ENCODE peak calls at places on chromosomes 2 and 18, in five cellular contexts. One of them, this sample, is unnamed.

GRCh38 chr18:9474103-9474982 is 970 bp upstream of the RALBP1 start:
- ATAC-seq in HepG2: peak
- ATAC-seq in K562: peak
- ATAC-seq in Panc1: peak
- ATAC-seq in GM12878: no peak
- ATAC-seq in this sample: peak

GRCh38 chr2:169694113-169694893 is at the start of the genes CFAP210 and PHOSPHO2:
- ATAC-seq in HepG2: peak
- ATAC-seq in GM12878: peak
- ATAC-seq in K562: peak
- ATAC-seq in Panc1: peak
- ATAC-seq in this sample: peak

GRCh38 chr2:10547011-10547410 is 98.9 kb upstream of the ODC1 start:
- ATAC-seq in GM12878: no peak
- ATAC-seq in Panc1: peak
- ATAC-seq in K562: no peak
- ATAC-seq in HepG2: no peak
- ATAC-seq in this sample: no peak

GRCh38 chr2:236238756-236239155 is 25.4 kb downstream of the ASB18 start:
- ATAC-seq in HepG2: no peak
- ATAC-seq in K562: no peak
- ATAC-seq in GM12878: no peak
- ATAC-seq in Panc1: no peak
- ATAC-seq in this sample: no peak

GRCh38 chr2:86638712-86639111 is 15.0 kb upstream of the RNF103 start:
- ATAC-seq in Panc1: no peak
- ATAC-seq in GM12878: no peak
- ATAC-seq in K562: no peak
- ATAC-seq in HepG2: no peak
- ATAC-seq in this sample: no peak

GRCh38 chr2:9578475-9579235 is 23.0 kb upstream of the ADAM17 start:
- ATAC-seq in Panc1: peak
- ATAC-seq in HepG2: peak
- ATAC-seq in K562: no peak
- ATAC-seq in GM12878: no peak
- ATAC-seq in this sample: no peak

GRCh38 chr2:105417789-105418475 is 19.1 kb upstream of the FHL2 start:
- ATAC-seq in K562: peak
- ATAC-seq in HepG2: no peak
- ATAC-seq in GM12878: peak
- ATAC-seq in Panc1: no peak
- ATAC-seq in this sample: no peak

GRCh38 chr18:49788327-49788908 is 24.9 kb downstream of the ACAA2 start:
- ATAC-seq in K562: peak
- ATAC-seq in GM12878: peak
- ATAC-seq in Panc1: no peak
- ATAC-seq in HepG2: peak
- ATAC-seq in this sample: no peak

GRCh38 chr2:217880490-217880889 is 122.3 kb downstream of the TNS1 start:
- ATAC-seq in Panc1: no peak
- ATAC-seq in GM12878: no peak
- ATAC-seq in HepG2: no peak
- ATAC-seq in K562: no peak
- ATAC-seq in this sample: no peak

GRCh38 chr2:127293386-127293757 is 572 bp downstream of the ERCC3 start:
- ATAC-seq in GM12878: peak
- ATAC-seq in Panc1: peak
- ATAC-seq in HepG2: peak
- ATAC-seq in K562: peak
- ATAC-seq in this sample: no peak

GRCh38 chr18:48217306-48218250 is 191.6 kb downstream of the ZBTB7C start:
- ATAC-seq in Panc1: no peak
- ATAC-seq in K562: no peak
- ATAC-seq in GM12878: no peak
- ATAC-seq in HepG2: no peak
- ATAC-seq in this sample: no peak

GRCh38 chr18:13621886-13622619 is 104.3 kb downstream of the FAM210A start:
- ATAC-seq in HepG2: no peak
- ATAC-seq in GM12878: no peak
- ATAC-seq in K562: peak
- ATAC-seq in Panc1: no peak
- ATAC-seq in this sample: no peak
- TF ChIP-seq POLR2AphosphoS5 in HepG2: no peak
- TF ChIP-seq POLR2AphosphoS5 in GM12878: no peak
- TF ChIP-seq POLR2AphosphoS5 in K562: no peak
- TF ChIP-seq POLR2AphosphoS5 in Panc1: no peak
- TF ChIP-seq POLR2AphosphoS5 in this sample: no peak

GRCh38 chr2:219539926-219540678 is 3.5 kb downstream of the CHPF start:
- ATAC-seq in Panc1: no peak
- ATAC-seq in HepG2: no peak
- ATAC-seq in GM12878: no peak
- ATAC-seq in K562: no peak
- ATAC-seq in this sample: no peak
- TF ChIP-seq POLR2AphosphoS5 in Panc1: no peak
- TF ChIP-seq POLR2AphosphoS5 in HepG2: no peak
- TF ChIP-seq POLR2AphosphoS5 in GM12878: no peak
- TF ChIP-seq POLR2AphosphoS5 in K562: no peak
- TF ChIP-seq POLR2AphosphoS5 in this sample: no peak

DNA sequence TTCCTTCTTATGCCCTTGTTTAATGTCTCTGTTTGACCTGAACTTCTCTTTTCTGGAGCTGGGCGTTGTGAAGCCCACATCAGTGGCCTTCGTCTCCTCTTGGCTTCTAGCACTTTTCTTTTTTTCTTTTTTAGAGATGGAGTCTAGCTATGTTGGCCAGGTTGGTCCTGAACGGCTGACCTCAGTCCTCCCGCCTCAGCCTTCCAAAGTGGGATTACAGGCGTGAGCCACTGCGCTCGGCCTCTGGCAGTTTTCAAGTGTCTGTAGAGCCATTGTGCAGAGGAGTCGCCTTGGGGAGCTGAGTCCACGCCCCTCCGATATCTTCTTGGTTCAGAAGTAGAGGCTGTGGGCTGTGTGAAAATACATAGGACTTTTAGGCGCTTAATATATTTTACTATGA is 36.5 kb downstream of the ZNF532 start:
- ATAC-seq in GM12878: no peak
- ATAC-seq in HepG2: no peak
- ATAC-seq in K562: no peak
- ATAC-seq in Panc1: no peak
- ATAC-seq in this sample: no peak
- TF ChIP-seq POLR2AphosphoS5 in GM12878: no peak
- TF ChIP-seq POLR2AphosphoS5 in HepG2: no peak
- TF ChIP-seq POLR2AphosphoS5 in K562: no peak
- TF ChIP-seq POLR2AphosphoS5 in Panc1: no peak
- TF ChIP-seq POLR2AphosphoS5 in this sample: no peak

DNA sequence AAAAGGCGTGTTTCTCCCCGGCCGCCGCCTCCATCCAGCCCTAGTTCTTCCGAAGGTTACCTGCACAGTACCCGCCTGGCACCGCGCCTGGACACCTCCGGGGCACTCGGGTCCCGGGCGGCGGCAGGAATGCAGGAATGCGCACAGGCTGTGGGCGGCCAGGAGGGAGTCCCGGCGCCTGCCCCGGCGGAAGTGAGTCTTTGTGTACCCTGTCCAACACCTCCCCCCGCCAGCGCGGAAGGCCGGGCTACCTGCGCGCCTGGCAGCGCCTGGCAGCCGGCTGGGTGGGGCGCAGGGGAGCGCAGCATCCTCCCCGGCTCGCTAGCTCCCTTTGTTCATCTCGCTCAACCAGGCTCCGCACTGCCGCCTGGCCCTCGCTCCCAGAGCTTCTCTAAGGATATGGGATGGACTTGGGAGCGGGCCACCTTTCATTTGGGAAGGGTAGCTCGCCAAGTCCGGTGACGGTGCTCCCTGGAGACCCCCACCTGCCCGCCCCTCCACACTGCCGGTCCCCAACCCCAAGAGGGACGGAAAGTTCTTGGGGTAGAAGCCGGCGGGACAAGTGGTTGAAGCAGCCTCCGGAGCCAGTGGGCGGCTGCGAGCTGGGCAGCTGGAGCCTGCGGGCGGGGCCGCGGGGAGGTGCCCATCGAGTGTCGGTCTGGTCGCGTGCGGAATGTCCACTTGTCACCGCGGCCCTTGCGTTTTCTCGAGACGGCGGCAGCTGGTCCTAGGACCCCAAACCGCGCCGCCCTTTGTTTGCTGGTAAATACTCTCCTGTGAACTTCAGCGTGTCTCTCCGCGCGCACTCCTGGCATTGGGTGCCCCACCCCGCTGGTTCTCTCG is 1.2 kb upstream of the ST6GAL2 start:
- ATAC-seq in K562: no peak
- ATAC-seq in Panc1: no peak
- ATAC-seq in GM12878: no peak
- ATAC-seq in HepG2: peak
- ATAC-seq in this sample: peak
- TF ChIP-seq POLR2AphosphoS5 in K562: no peak
- TF ChIP-seq POLR2AphosphoS5 in Panc1: no peak
- TF ChIP-seq POLR2AphosphoS5 in GM12878: no peak
- TF ChIP-seq POLR2AphosphoS5 in HepG2: no peak
- TF ChIP-seq POLR2AphosphoS5 in this sample: no peak

GRCh38 chr2:74833418-74834233 is at the start of gene HK2:
- ATAC-seq in GM12878: peak
- ATAC-seq in HepG2: peak
- ATAC-seq in Panc1: peak
- ATAC-seq in K562: peak
- ATAC-seq in this sample: peak
- TF ChIP-seq POLR2AphosphoS5 in GM12878: peak
- TF ChIP-seq POLR2AphosphoS5 in HepG2: peak
- TF ChIP-seq POLR2AphosphoS5 in Panc1: no peak
- TF ChIP-seq POLR2AphosphoS5 in K562: no peak
- TF ChIP-seq POLR2AphosphoS5 in this sample: peak